ENCODE peak calls at places on chromosomes 12 and 14, in seven cellular contexts. I, P, D, X, A, F and Y are unnamed samples.

GRCh38 chr14:35395283-35395682 is 9.3 kb downstream of the NFKBIA start:
- DNase-seq in D (no peak), F (no peak), A (no peak), X (no peak), I (no peak), P (no peak), Y (no peak)

GRCh38 chr14:62763951-62764350 is 281.3 kb downstream of the KCNH5 start:
- DNase-seq in A (no peak), X (no peak), F (no peak), I (no peak), D (no peak), P (no peak), Y (no peak)

GRCh38 chr12:15811192-15812127 is 22.3 kb upstream of the EPS8 start:
- DNase-seq in D (no peak), I (no peak), F (no peak), A (no peak), X (no peak), P (no peak), Y (no peak)

GRCh38 chr12:50620050-50620974 is 115.5 kb downstream of the DIP2B start:
- DNase-seq in I (peak), A (peak), P (no peak), D (peak), X (peak), F (peak), Y (no peak)

GRCh38 chr14:63357841-63358240 is 39.1 kb upstream of the GPHB5 start:
- DNase-seq in I (no peak), F (no peak), P (no peak), D (no peak), X (no peak), A (no peak), Y (no peak)

GRCh38 chr14:63453443-63453936 is 89.7 kb downstream of the PPP2R5E start:
- DNase-seq in D (no peak), X (peak), A (no peak), F (no peak), P (no peak), I (no peak), Y (no peak)

GRCh38 chr12:131066886-131067490 is 113.3 kb downstream of the ADGRD1 start:
- DNase-seq in P (no peak), A (no peak), D (no peak), X (no peak), F (no peak), I (no peak), Y (no peak)

GRCh38 chr12:6772729-6773661 is 675 bp downstream of the LAG3 start:
- DNase-seq in P (no peak), F (no peak), A (no peak), I (no peak), D (no peak), X (no peak), Y (peak)

GRCh38 chr14:87250992-87251391 is 742.0 kb downstream of the GALC start:
- DNase-seq in A (no peak), X (no peak), F (no peak), D (no peak), P (no peak), I (no peak), Y (no peak)

GRCh38 chr12:46677749-46678148 is 148.0 kb downstream of the SLC38A4 start:
- DNase-seq in F (no peak), P (no peak), A (no peak), I (no peak), X (peak), D (peak), Y (no peak)

GRCh38 chr12:110349521-110350151 is 53.9 kb downstream of the ANAPC7 start:
- DNase-seq in A (no peak), I (peak), X (no peak), F (peak), P (no peak), D (peak), Y (no peak)

GRCh38 chr12:54033980-54034783 is 1.3 kb downstream of the HOXC5 start:
- DNase-seq in A (no peak), I (no peak), F (no peak), D (no peak), P (no peak), X (peak), Y (no peak)

GRCh38 chr12:26121323-26121740 is 3.5 kb downstream of the BHLHE41 start:
- DNase-seq in F (no peak), A (no peak), P (no peak), X (no peak), D (no peak), I (no peak), Y (no peak)

GRCh38 chr12:13205809-13206559 is 9.5 kb downstream of the EMP1 start:
- DNase-seq in F (peak), X (peak), I (peak), P (no peak), A (peak), D (peak), Y (no peak)

GRCh38 chr14:100588671-100589070 is 1.5 kb upstream of the BEGAIN start:
- DNase-seq in F (no peak), P (no peak), D (no peak), X (no peak), I (no peak), A (no peak), Y (peak)

GRCh38 chr12:116381240-116381743 is 103.8 kb upstream of the MED13L start:
- DNase-seq in D (no peak), F (no peak), A (no peak), X (no peak), I (no peak), P (no peak), Y (no peak)

GRCh38 chr14:99612737-99613330 is 8.8 kb upstream of the CCDC85C start:
- DNase-seq in D (no peak), X (peak), F (no peak), P (no peak), I (no peak), A (no peak), Y (no peak)

GRCh38 chr12:27277846-27278260 is 33.8 kb downstream of the STK38L start:
- DNase-seq in A (peak), P (no peak), I (peak), D (peak), X (peak), F (no peak), Y (no peak)

GRCh38 chr14:42779024-42779423 is 1172.3 kb downstream of the LRFN5 start:
- DNase-seq in F (no peak), A (no peak), X (no peak), I (no peak), P (no peak), D (no peak), Y (no peak)

GRCh38 chr14:104277416-104278213 is 139.2 kb downstream of the KIF26A start:
- DNase-seq in X (no peak), I (no peak), D (no peak), P (no peak), F (no peak), A (no peak), Y (peak)

GRCh38 chr12:18658829-18659228 is 79.0 kb downstream of the PLCZ1 start:
- DNase-seq in P (no peak), A (no peak), D (no peak), F (no peak), X (no peak), I (no peak), Y (no peak)

GRCh38 chr12:26319511-26319910 is 124.1 kb downstream of the SSPN start:
- DNase-seq in X (peak), D (no peak), I (no peak), A (peak), F (no peak), P (no peak), Y (no peak)

GRCh38 chr12:93824514-93825500 is 147.6 kb downstream of the CRADD start:
- DNase-seq in D (no peak), P (no peak), A (no peak), I (no peak), X (no peak), F (no peak), Y (peak)

GRCh38 chr12:5797661-5798060 is 147.4 kb downstream of the ANO2 start:
- DNase-seq in D (no peak), X (no peak), P (no peak), F (no peak), I (no peak), A (no peak), Y (no peak)

GRCh38 chr12:109596418-109597244 is 23.0 kb downstream of the MVK start:
- DNase-seq in F (no peak), A (no peak), D (peak), I (no peak), P (no peak), X (no peak), Y (peak)

GRCh38 chr12:82955020-82955419 is 268.3 kb downstream of the TMTC2 start:
- DNase-seq in D (no peak), A (no peak), F (no peak), X (peak), I (no peak), P (no peak), Y (no peak)

GRCh38 chr14:75278422-75279152 is at the start of gene FOS:
- DNase-seq in I (peak), D (peak), A (peak), X (peak), F (peak), P (peak), Y (peak)

GRCh38 chr12:131862994-131863710 is 31.3 kb upstream of the ULK1 start:
- DNase-seq in I (no peak), P (no peak), F (no peak), X (no peak), A (no peak), D (no peak), Y (no peak)

GRCh38 chr14:94048676-94049624 is 22.8 kb downstream of the OTUB2 start:
- DNase-seq in I (no peak), F (peak), A (no peak), X (no peak), P (no peak), D (no peak), Y (no peak)

GRCh38 chr12:85509857-85510256 is 229.8 kb downstream of the ALX1 start:
- DNase-seq in X (no peak), P (no peak), F (no peak), I (no peak), D (no peak), A (peak), Y (no peak)

GRCh38 chr12:121273364-121273896 is 23.1 kb downstream of the CAMKK2 start:
- DNase-seq in X (no peak), P (no peak), F (no peak), D (no peak), A (no peak), I (no peak), Y (no peak)

GRCh38 chr12:7018350-7019042 is at the start of gene LPCAT3:
- DNase-seq in I (peak), F (peak), A (peak), P (peak), D (peak), X (peak), Y (peak)

GRCh38 chr12:122382919-122383350 is 39.5 kb downstream of the CLIP1 start:
- DNase-seq in A (no peak), I (no peak), X (no peak), F (no peak), D (no peak), P (no peak), Y (no peak)

GRCh38 chr12:111304642-111305071 is 64.2 kb downstream of the PHETA1 start:
- DNase-seq in I (peak), P (no peak), F (peak), D (peak), X (no peak), A (no peak), Y (peak)

GRCh38 chr12:92538970-92539749 is 163.6 kb upstream of the PLEKHG7 start:
- DNase-seq in X (peak), P (no peak), I (no peak), A (peak), F (no peak), D (peak), Y (no peak)

GRCh38 chr12:120402217-120402616 is 33.3 kb upstream of the MSI1 start:
- DNase-seq in P (no peak), A (no peak), F (no peak), X (no peak), I (no peak), D (no peak), Y (peak)

GRCh38 chr14:105862581-105863239 is 336.3 kb downstream of the TMEM121 start:
- DNase-seq in D (peak), P (no peak), X (no peak), I (no peak), A (no peak), F (peak), Y (no peak)